ENCODE peak calls at places on chromosomes 16 and 17, in ten cellular contexts. P is mucosa of descending colon; Z is endothelial cell; V is breast epithelium; Y is activated CD8-positive, alpha-beta T cell treated with anti-CD3 and anti-CD28 coated beads for 36 hours; E is lower lobe of right lung; B is psoas muscle; I is lower leg skin; A is ovary; H is Calu3. W is an unnamed sample.

GRCh38 chr16:57765160-57765728 is 29.7 kb downstream of the KATNB1 start:
- DNase-seq in P (no peak), Z (no peak), V (no peak), Y (no peak), E (peak), B (peak), I (no peak), A (no peak), H (no peak), W (no peak)

GRCh38 chr17:47829870-47830269 is 1.5 kb downstream of the MRPL10 start:
- DNase-seq in P (no peak), Z (no peak), V (no peak), Y (peak), E (no peak), B (no peak), I (no peak), A (no peak), H (no peak), W (no peak)

GRCh38 chr16:50842013-50842505 is 100.2 kb downstream of the CYLD start:
- DNase-seq in P (no peak), Z (no peak), V (no peak), Y (no peak), E (no peak), B (no peak), I (no peak), A (no peak), H (no peak), W (no peak)

GRCh38 chr17:78241277-78242023 is 10.0 kb downstream of the TMEM235 start:
- DNase-seq in P (no peak), Z (no peak), V (no peak), Y (no peak), E (no peak), B (no peak), I (no peak), A (no peak), H (no peak), W (peak)

GRCh38 chr16:85898521-85899442 is at the start of gene IRF8:
- DNase-seq in P (peak), Z (peak), V (no peak), Y (peak), E (peak), B (peak), I (no peak), A (peak), H (peak), W (peak)

GRCh38 chr17:82805254-82805653 is 34.6 kb downstream of the ZNF750 start:
- DNase-seq in P (no peak), Z (no peak), V (no peak), Y (no peak), E (no peak), B (no peak), I (no peak), A (no peak), H (no peak), W (no peak)

GRCh38 chr17:35774499-35774898 is 13.8 kb downstream of the C17orf50 start:
- DNase-seq in P (peak), Z (no peak), V (no peak), Y (no peak), E (peak), B (no peak), I (no peak), A (no peak), H (no peak), W (no peak)

GRCh38 chr17:13978478-13978877 is 90.8 kb upstream of the COX10 start:
- DNase-seq in P (no peak), Z (no peak), V (no peak), Y (no peak), E (no peak), B (no peak), I (no peak), A (no peak), H (no peak), W (no peak)

GRCh38 chr16:275041-275621 is 613 bp downstream of the RGS11 start:
- DNase-seq in P (no peak), Z (no peak), V (no peak), Y (peak), E (no peak), B (no peak), I (no peak), A (no peak), H (no peak), W (no peak)

GRCh38 chr17:48681609-48682008 is 40.7 kb downstream of the PRAC1 start:
- DNase-seq in P (no peak), Z (no peak), V (no peak), Y (no peak), E (no peak), B (no peak), I (no peak), A (no peak), H (no peak), W (no peak)

GRCh38 chr16:52741386-52741785 is 194.4 kb upstream of the TOX3 start:
- DNase-seq in P (no peak), Z (no peak), V (no peak), Y (no peak), E (no peak), B (no peak), I (no peak), A (no peak), H (no peak), W (no peak)

GRCh38 chr16:58855291-58855823 is 121.2 kb upstream of the GOT2 start:
- DNase-seq in P (no peak), Z (no peak), V (no peak), Y (no peak), E (no peak), B (no peak), I (no peak), A (no peak), H (no peak), W (no peak)

GRCh38 chr16:28623172-28623711 is 13.4 kb upstream of the SULT1A1 start:
- DNase-seq in P (peak), Z (no peak), V (no peak), Y (peak), E (peak), B (peak), I (no peak), A (no peak), H (peak), W (peak)

GRCh38 chr17:82219083-82219482 is 6.4 kb upstream of the CCDC57 start:
- DNase-seq in P (no peak), Z (no peak), V (no peak), Y (no peak), E (no peak), B (no peak), I (no peak), A (no peak), H (no peak), W (no peak)

GRCh38 chr16:6190756-6191155 is 1093.2 kb upstream of the EEF2KMT start:
- DNase-seq in P (no peak), Z (no peak), V (no peak), Y (no peak), E (no peak), B (no peak), I (no peak), A (no peak), H (no peak), W (no peak)

GRCh38 chr16:30068750-30069574 is 3.4 kb downstream of the ALDOA start:
- DNase-seq in P (peak), Z (peak), V (no peak), Y (peak), E (no peak), B (no peak), I (no peak), A (no peak), H (peak), W (no peak)

GRCh38 chr17:57739402-57740224 is 5.5 kb downstream of the CCDC182 start:
- DNase-seq in P (peak), Z (no peak), V (no peak), Y (peak), E (no peak), B (no peak), I (no peak), A (no peak), H (peak), W (peak)

GRCh38 chr16:87153326-87153725 is 163.9 kb downstream of the C16orf95 start:
- DNase-seq in P (no peak), Z (no peak), V (no peak), Y (no peak), E (no peak), B (no peak), I (no peak), A (no peak), H (no peak), W (no peak)

GRCh38 chr16:80743772-80744171 is 60.6 kb downstream of the CDYL2 start:
- DNase-seq in P (no peak), Z (no peak), V (no peak), Y (peak), E (no peak), B (no peak), I (no peak), A (no peak), H (no peak), W (no peak)

GRCh38 chr16:83329466-83329865 is 478.3 kb upstream of the HSBP1 start:
- DNase-seq in P (no peak), Z (no peak), V (no peak), Y (no peak), E (no peak), B (no peak), I (no peak), A (no peak), H (no peak), W (no peak)

GRCh38 chr17:58338907-58339774 is 10.5 kb upstream of the TSPOAP1 start:
- DNase-seq in P (peak), Z (peak), V (no peak), Y (peak), E (peak), B (no peak), I (no peak), A (no peak), H (no peak), W (peak)

GRCh38 chr17:4501295-4501949 is 2.7 kb downstream of the SPNS2 start:
- DNase-seq in P (no peak), Z (peak), V (no peak), Y (no peak), E (no peak), B (no peak), I (no peak), A (no peak), H (no peak), W (no peak)

GRCh38 chr16:17403859-17404545 is 66.8 kb downstream of the XYLT1 start:
- DNase-seq in P (no peak), Z (no peak), V (no peak), Y (no peak), E (no peak), B (no peak), I (no peak), A (no peak), H (no peak), W (no peak)

GRCh38 chr17:40019140-40019991 is 4.1 kb downstream of the CSF3 start:
- DNase-seq in P (no peak), Z (no peak), V (no peak), Y (no peak), E (no peak), B (peak), I (no peak), A (peak), H (peak), W (no peak)

GRCh38 chr17:44448412-44448811 is 54.8 kb downstream of the GPATCH8 start:
- DNase-seq in P (no peak), Z (no peak), V (no peak), Y (no peak), E (no peak), B (no peak), I (no peak), A (no peak), H (no peak), W (no peak)

GRCh38 chr17:322006-322780 is 30.4 kb downstream of the RPH3AL start:
- DNase-seq in P (no peak), Z (no peak), V (no peak), Y (no peak), E (peak), B (no peak), I (no peak), A (peak), H (no peak), W (no peak)

GRCh38 chr16:3716831-3717234 is 491 bp downstream of the TRAP1 start:
- DNase-seq in P (peak), Z (peak), V (no peak), Y (peak), E (peak), B (no peak), I (no peak), A (no peak), H (peak), W (peak)

GRCh38 chr17:58969156-58969555 is 137.5 kb downstream of the TRIM37 start:
- DNase-seq in P (no peak), Z (no peak), V (no peak), Y (no peak), E (no peak), B (no peak), I (no peak), A (no peak), H (no peak), W (no peak)

GRCh38 chr17:60817187-60817586 is 139.5 kb downstream of the BCAS3 start:
- DNase-seq in P (no peak), Z (no peak), V (no peak), Y (no peak), E (no peak), B (no peak), I (no peak), A (no peak), H (no peak), W (no peak)

GRCh38 chr16:66741131-66741900 is 10.1 kb downstream of the DYNC1LI2 start:
- DNase-seq in P (peak), Z (peak), V (peak), Y (no peak), E (peak), B (peak), I (peak), A (peak), H (peak), W (no peak)

GRCh38 chr16:53415504-53415903 is 18.8 kb upstream of the RBL2 start:
- DNase-seq in P (no peak), Z (peak), V (no peak), Y (no peak), E (no peak), B (no peak), I (no peak), A (no peak), H (peak), W (no peak)

GRCh38 chr16:2511128-2511785 is 2.5 kb upstream of the ATP6V0C start:
- DNase-seq in P (peak), Z (no peak), V (no peak), Y (no peak), E (peak), B (peak), I (no peak), A (peak), H (no peak), W (no peak)

GRCh38 chr17:80545499-80545826 is 825 bp downstream of the RPTOR start:
- DNase-seq in P (no peak), Z (no peak), V (no peak), Y (no peak), E (no peak), B (no peak), I (no peak), A (no peak), H (no peak), W (no peak)

GRCh38 chr16:50441758-50442157 is 73.0 kb upstream of the BRD7 start:
- DNase-seq in P (no peak), Z (no peak), V (no peak), Y (no peak), E (no peak), B (no peak), I (no peak), A (no peak), H (no peak), W (no peak)

GRCh38 chr16:30875881-30876791 is 17.7 kb downstream of the BCL7C start:
- DNase-seq in P (peak), Z (peak), V (no peak), Y (peak), E (no peak), B (no peak), I (no peak), A (no peak), H (no peak), W (peak)

GRCh38 chr17:8830141-8830540 is 31.0 kb upstream of the MFSD6L start:
- DNase-seq in P (no peak), Z (no peak), V (no peak), Y (no peak), E (no peak), B (no peak), I (no peak), A (no peak), H (no peak), W (no peak)

GRCh38 chr17:43365356-43365755 is 33.4 kb upstream of the ARL4D start:
- DNase-seq in P (no peak), Z (no peak), V (no peak), Y (no peak), E (no peak), B (no peak), I (no peak), A (no peak), H (no peak), W (no peak)

GRCh38 chr16:84616515-84616914 is 1.4 kb downstream of the COTL1 start:
- DNase-seq in P (peak), Z (no peak), V (no peak), Y (peak), E (no peak), B (no peak), I (no peak), A (no peak), H (no peak), W (no peak)

DNA sequence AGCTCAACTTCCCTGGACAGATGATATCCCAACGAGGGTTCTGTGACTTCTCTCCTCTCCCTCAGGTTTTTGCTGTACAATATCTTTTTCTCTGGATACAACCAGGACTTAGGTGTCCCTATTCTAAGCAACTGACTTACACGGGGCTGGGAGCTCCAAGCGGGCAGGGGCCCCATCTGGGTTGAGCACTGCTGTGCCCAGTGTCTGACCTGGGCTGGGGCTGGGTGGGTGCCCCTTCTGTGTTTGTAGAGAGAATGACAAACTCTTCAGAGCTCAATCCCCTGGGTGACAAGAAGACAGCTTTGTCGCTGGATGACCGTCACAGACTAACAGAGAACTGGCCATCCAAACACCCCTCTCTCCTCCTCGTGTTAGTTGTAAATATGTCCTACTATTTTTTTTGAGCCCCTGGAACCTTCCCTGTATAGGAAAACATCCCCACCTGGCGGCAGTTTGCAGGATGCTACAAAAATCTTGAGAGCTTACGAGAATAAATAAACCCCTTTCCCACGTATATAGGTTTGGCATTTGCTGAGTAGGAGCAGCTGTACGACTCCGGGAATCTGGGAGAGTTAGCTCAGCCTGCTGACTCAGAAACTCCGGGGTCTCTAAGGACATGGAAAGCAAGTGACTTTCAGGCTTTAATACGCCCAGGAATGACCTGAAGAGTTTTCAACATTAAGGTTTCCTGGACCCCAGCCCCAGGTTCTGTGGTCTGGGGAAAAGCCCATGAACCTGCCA is 23.7 kb upstream of the RCVRN start:
- DNase-seq in P (peak), Z (peak), V (no peak), Y (no peak), E (no peak), B (no peak), I (no peak), A (peak), H (peak), W (no peak)
- TF ChIP-seq CTCF in P (no peak), Z (peak), V (no peak), Y (no peak), E (no peak), B (peak), I (no peak), A (peak), H (no peak), W (no peak)

GRCh38 chr16:88554711-88555264 is 15.4 kb upstream of the ZC3H18 start:
- DNase-seq in P (no peak), Z (no peak), V (no peak), Y (no peak), E (no peak), B (no peak), I (no peak), A (no peak), H (no peak), W (no peak)

GRCh38 chr16:88556294-88556988 is 13.8 kb upstream of the ZC3H18 start:
- DNase-seq in P (no peak), Z (no peak), V (no peak), Y (no peak), E (no peak), B (no peak), I (no peak), A (no peak), H (no peak), W (no peak)

GRCh38 chr16:88560722-88561484 is 9.3 kb upstream of the ZC3H18 start:
- DNase-seq in P (peak), Z (peak), V (no peak), Y (peak), E (no peak), B (no peak), I (no peak), A (no peak), H (peak), W (no peak)

GRCh38 chr16:88561485-88562369 is 8.5 kb upstream of the ZC3H18 start:
- DNase-seq in P (peak), Z (peak), V (peak), Y (peak), E (peak), B (peak), I (no peak), A (peak), H (peak), W (peak)

GRCh38 chr16:88558457-88559442 is 11.5 kb upstream of the ZC3H18 start:
- DNase-seq in P (peak), Z (peak), V (no peak), Y (peak), E (peak), B (peak), I (no peak), A (peak), H (peak), W (no peak)
- TF ChIP-seq CTCF in P (peak), Z (peak), V (peak), Y (peak), E (peak), B (peak), I (no peak), A (peak), H (peak), W (no peak)

DNA sequence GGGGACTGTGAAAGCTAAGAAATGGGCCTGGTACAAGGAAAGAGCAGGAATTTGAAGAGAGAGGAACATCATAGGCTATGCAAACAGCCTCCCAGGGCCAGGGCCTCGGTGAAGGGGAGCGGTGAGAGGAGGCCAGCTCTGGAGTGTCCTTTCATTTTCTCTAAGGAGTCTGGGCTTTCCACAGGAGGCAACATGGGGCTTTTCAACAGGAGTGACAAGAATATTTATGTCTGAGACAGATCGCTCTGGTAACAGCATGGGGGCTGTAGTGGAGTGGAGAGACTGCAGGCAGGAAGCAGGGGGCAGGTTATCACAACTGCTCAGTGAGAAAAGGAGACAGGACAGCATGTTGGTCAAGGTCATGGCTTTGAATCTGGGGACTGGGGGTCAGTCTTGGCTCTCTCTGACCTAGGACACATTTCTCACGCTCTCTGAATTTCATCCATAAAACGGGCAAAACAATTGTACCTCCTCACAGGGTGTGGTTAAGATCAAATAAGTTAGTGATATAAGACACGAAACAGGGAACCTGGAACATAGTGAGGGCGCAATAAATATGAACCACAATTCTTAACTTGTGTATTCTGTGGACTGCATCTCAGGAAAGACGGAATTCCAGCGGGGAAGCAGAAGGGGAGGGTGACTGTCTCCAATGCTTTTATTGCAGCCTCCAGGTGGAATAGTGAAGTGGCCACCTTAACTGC is 49.9 kb downstream of the TOM1L2 start:
- DNase-seq in P (no peak), Z (no peak), V (no peak), Y (no peak), E (no peak), B (no peak), I (no peak), A (no peak), H (no peak), W (no peak)
- TF ChIP-seq CTCF in P (no peak), Z (no peak), V (no peak), Y (no peak), E (no peak), B (no peak), I (no peak), A (no peak), H (no peak), W (no peak)

GRCh38 chr17:71436479-71436878 is 684.3 kb upstream of the SOX9 start:
- DNase-seq in P (no peak), Z (no peak), V (no peak), Y (no peak), E (no peak), B (no peak), I (no peak), A (no peak), H (no peak), W (no peak)
- TF ChIP-seq CTCF in P (no peak), Z (no peak), V (no peak), Y (no peak), E (no peak), B (no peak), I (no peak), A (no peak), H (no peak), W (no peak)

GRCh38 chr17:28298449-28298848 is 20.6 kb upstream of the TMEM97 start:
- DNase-seq in P (no peak), Z (no peak), V (no peak), Y (no peak), E (no peak), B (no peak), I (no peak), A (no peak), H (no peak), W (no peak)
- TF ChIP-seq CTCF in P (no peak), Z (no peak), V (no peak), Y (no peak), E (no peak), B (no peak), I (no peak), A (no peak), H (no peak), W (no peak)